ENCODE peak calls at places on chromosomes 4 and X, in ten cellular contexts. M is kidney epithelial cell, X is upper lobe of left lung, V is GM23338, K is heart right ventricle, A is cardiac muscle cell, O is cardiac fibroblast, E is thoracic aorta, H is lower leg skin, R is IMR-90. W is an unnamed sample.

GRCh38 chrX:85963736-85964135 is 83.6 kb downstream of the CHM start:
- DNase-seq in M (peak; percentile 35), X (no peak), V (no peak), K (no peak), A (no peak), O (peak; percentile 70), E (no peak), H (no peak), R (peak; percentile 96), W (peak; percentile 85)

GRCh38 chr4:177313263-177313662 is 3.6 kb downstream of the NEIL3 start:
- DNase-seq in M (no peak), X (no peak), V (no peak), K (no peak), A (no peak), O (no peak), E (no peak), H (no peak), R (peak; percentile 51), W (peak; percentile 49)

GRCh38 chr4:184503869-184504300 is 29.5 kb upstream of the IRF2 start:
- DNase-seq in M (no peak), X (no peak), V (no peak), K (no peak), A (no peak), O (no peak), E (no peak), H (no peak), R (peak; percentile 20), W (peak; percentile 14)

GRCh38 chrX:20477836-20478532 is 211.3 kb upstream of the RPS6KA3 start:
- DNase-seq in M (no peak), X (no peak), V (no peak), K (no peak), A (no peak), O (no peak), E (no peak), H (no peak), R (no peak), W (no peak)

GRCh38 chr4:122716825-122717448 is 15.6 kb upstream of the BBS12 start:
- DNase-seq in M (no peak), X (no peak), V (peak; percentile 85), K (peak; percentile 29), A (peak; percentile 79), O (peak; percentile 82), E (peak; percentile 15), H (peak; percentile 43), R (peak; percentile 63), W (peak; percentile 89)

GRCh38 chrX:53682885-53683555 is 3.5 kb downstream of the HUWE1 start:
- DNase-seq in M (no peak), X (no peak), V (peak; percentile 68), K (no peak), A (peak; percentile 58), O (peak; percentile 57), E (no peak), H (no peak), R (peak; percentile 50), W (peak; percentile 71)

GRCh38 chr4:46386570-46386969 is 3.4 kb downstream of the GABRA2 start:
- DNase-seq in M (no peak), X (no peak), V (peak; percentile 70), K (no peak), A (peak; percentile 68), O (no peak), E (no peak), H (no peak), R (no peak), W (peak; percentile 58)

GRCh38 chrX:152641996-152642395 is 4.3 kb downstream of the GABRQ start:
- DNase-seq in M (no peak), X (no peak), V (peak; percentile 60), K (no peak), A (peak; percentile 42), O (peak; percentile 0), E (no peak), H (no peak), R (peak; percentile 1), W (peak; percentile 23)

GRCh38 chrX:13669246-13669689 is 16.3 kb downstream of the TCEANC start:
- DNase-seq in M (peak; percentile 96), X (no peak), V (no peak), K (no peak), A (no peak), O (peak; percentile 95), E (no peak), H (peak; percentile 63), R (peak; percentile 99), W (peak; percentile 98)

GRCh38 chrX:15072880-15073279 is 197.0 kb downstream of the ASB9 start:
- DNase-seq in M (no peak), X (no peak), V (no peak), K (no peak), A (no peak), O (no peak), E (no peak), H (no peak), R (no peak), W (no peak)

GRCh38 chrX:65644621-65645287 is 22.7 kb upstream of the MSN start:
- DNase-seq in M (no peak), X (no peak), V (no peak), K (peak; percentile 75), A (no peak), O (peak; percentile 87), E (peak; percentile 71), H (peak; percentile 80), R (peak; percentile 79), W (peak; percentile 74)

GRCh38 chr4:68375667-68376559 is 26.0 kb upstream of the YTHDC1 start:
- DNase-seq in M (peak; percentile 41), X (peak; percentile 63), V (peak; percentile 81), K (no peak), A (peak; percentile 55), O (peak; percentile 75), E (no peak), H (no peak), R (peak; percentile 64), W (peak; percentile 81)

GRCh38 chrX:56728321-56728720 is 722 bp upstream of the NBDY start:
- DNase-seq in M (no peak), X (no peak), V (no peak), K (no peak), A (peak; percentile 3), O (peak; percentile 22), E (no peak), H (no peak), R (no peak), W (peak; percentile 34)

GRCh38 chr4:123833156-123833555 is 436.6 kb downstream of the SPRY1 start:
- DNase-seq in M (no peak), X (no peak), V (no peak), K (no peak), A (no peak), O (no peak), E (no peak), H (no peak), R (peak; percentile 91), W (no peak)
- TF ChIP-seq CTCF in M (no peak), X (no peak), V (no peak), K (no peak), A (no peak), O (no peak), E (no peak), H (no peak), R (no peak), W (no peak)

GRCh38 chrX:148069759-148070503 is 88.8 kb downstream of the FMR1NB start:
- DNase-seq in M (no peak), X (no peak), V (no peak), K (no peak), A (no peak), O (no peak), E (no peak), H (no peak), R (no peak), W (no peak)

GRCh38 chrX:148067285-148067684 is 86.1 kb downstream of the FMR1NB start:
- DNase-seq in M (no peak), X (no peak), V (no peak), K (no peak), A (no peak), O (no peak), E (no peak), H (no peak), R (no peak), W (no peak)

DNA sequence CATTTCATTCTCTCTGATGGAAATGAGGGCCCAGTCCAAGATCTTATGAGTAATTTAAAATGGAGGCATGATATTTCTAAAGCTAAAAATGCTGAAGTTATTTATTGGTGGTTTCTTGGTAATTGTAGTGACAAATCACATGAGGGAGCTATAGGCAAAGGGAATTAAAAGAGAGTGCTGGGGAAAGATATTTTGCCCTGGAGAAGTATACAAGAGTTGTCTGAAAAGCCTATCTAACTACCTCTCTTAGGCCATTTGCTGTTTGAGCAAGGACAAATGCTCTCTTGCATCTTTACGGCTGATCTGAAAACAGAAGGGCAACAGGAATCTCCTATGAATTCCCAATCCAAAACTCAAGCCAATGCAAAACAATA is 89.4 kb downstream of the FMR1NB start:
- DNase-seq in M (no peak), X (no peak), V (peak; percentile 2), K (no peak), A (no peak), O (no peak), E (no peak), H (no peak), R (no peak), W (peak; percentile 0)
- TF ChIP-seq CTCF in M (no peak), X (no peak), V (no peak), K (no peak), A (no peak), O (no peak), E (no peak), H (no peak), R (no peak), W (no peak)

GRCh38 chr4:105198541-105198940 is 51.9 kb downstream of the TET2 start:
- DNase-seq in M (no peak), X (no peak), V (no peak), K (no peak), A (no peak), O (no peak), E (no peak), H (no peak), R (no peak), W (peak; percentile 20)

GRCh38 chr4:105197777-105198176 is 51.1 kb downstream of the TET2 start:
- DNase-seq in M (no peak), X (no peak), V (no peak), K (no peak), A (no peak), O (no peak), E (no peak), H (no peak), R (peak; percentile 43), W (peak; percentile 34)

GRCh38 chr4:105194328-105195231 is 47.9 kb downstream of the TET2 start:
- DNase-seq in M (no peak), X (no peak), V (no peak), K (no peak), A (no peak), O (no peak), E (no peak), H (no peak), R (peak; percentile 79), W (peak; percentile 69)

GRCh38 chr4:105192910-105193309 is 46.2 kb downstream of the TET2 start:
- DNase-seq in M (no peak), X (no peak), V (no peak), K (no peak), A (no peak), O (no peak), E (no peak), H (no peak), R (no peak), W (no peak)

GRCh38 chr4:105196523-105197145 is 50.0 kb downstream of the TET2 start:
- DNase-seq in M (no peak), X (no peak), V (peak; percentile 36), K (no peak), A (peak; percentile 35), O (peak; percentile 15), E (no peak), H (no peak), R (peak; percentile 44), W (peak; percentile 41)
- TF ChIP-seq CTCF in M (peak; percentile 36), X (peak; percentile 13), V (no peak), K (peak; percentile 25), A (peak; percentile 35), O (peak; percentile 40), E (no peak), H (no peak), R (peak; percentile 24), W (peak; percentile 48)

GRCh38 chr4:168318266-168318895 is at the start of gene DDX60:
- DNase-seq in M (peak; percentile 37), X (peak; percentile 93), V (peak; percentile 88), K (peak; percentile 80), A (peak; percentile 64), O (peak; percentile 80), E (peak; percentile 25), H (peak; percentile 58), R (peak; percentile 73), W (peak; percentile 86)
- TF ChIP-seq CTCF in M (peak; percentile 67), X (peak; percentile 61), V (peak; percentile 12), K (peak; percentile 56), A (peak; percentile 64), O (peak; percentile 56), E (peak; percentile 43), H (no peak), R (peak; percentile 40), W (peak; percentile 50)

W was measured in choroid plexus epithelial cell.